ENCODE peak calls at places on chromosomes 7 and 10, in seven cellular contexts. W, Y, E, M, X, O and B are unnamed samples.
A peak's percentile ranks its signal among the peaks of the same experiment; 100 is the strongest.

GRCh38 chr10:75935650-75936400 is 504.4 kb downstream of the LRMDA start:
- DNase-seq in M (no peak), O (no peak), Y (no peak), X (no peak), E (no peak), W (no peak), B (no peak)

GRCh38 chr10:76885815-76886214 is 751.8 kb downstream of the KCNMA1 start:
- DNase-seq in W (no peak), O (no peak), E (no peak), M (peak; percentile 72), Y (peak; percentile 49), X (no peak), B (no peak)

GRCh38 chr10:132163278-132163765 is 23.4 kb upstream of the DPYSL4 start:
- DNase-seq in O (no peak), W (no peak), Y (peak; percentile 20), E (no peak), X (peak; percentile 19), M (peak; percentile 87), B (no peak)

GRCh38 chr7:1952781-1953180 is 280.0 kb downstream of the MAD1L1 start:
- DNase-seq in E (no peak), Y (no peak), O (no peak), X (no peak), M (no peak), W (no peak), B (no peak)

GRCh38 chr7:75042299-75042698 is 31.3 kb downstream of the RCC1L start:
- DNase-seq in E (no peak), Y (no peak), X (no peak), W (no peak), M (no peak), O (no peak), B (no peak)

GRCh38 chr7:1934017-1934416 is 263.9 kb downstream of the ELFN1 start:
- DNase-seq in X (no peak), O (no peak), M (no peak), E (no peak), W (no peak), Y (no peak), B (no peak)

GRCh38 chr7:153381275-153382119 is 621.9 kb downstream of the ACTR3B start:
- DNase-seq in M (peak; percentile 62), Y (no peak), O (no peak), W (no peak), X (no peak), E (no peak), B (no peak)

GRCh38 chr10:112202561-112203241 is 19.1 kb upstream of the GPAM start:
- DNase-seq in M (no peak), Y (no peak), E (no peak), X (peak; percentile 68), O (no peak), W (no peak), B (no peak)

GRCh38 chr10:24416248-24416647 is 207.3 kb downstream of the KIAA1217 start:
- DNase-seq in X (peak; percentile 8), E (no peak), O (no peak), Y (no peak), W (no peak), M (no peak), B (no peak)